ENCODE peak calls at places on chromosomes 1 and 21, in seven cellular contexts. P is activated naive CD4-positive, alpha-beta T cell treated with Interleukin-2 at 50 U/mL for 16 hours; Q is astrocyte of the spinal cord; K is heart right ventricle; S is HCT116; C is stimulated activated CD4-positive, alpha-beta T cell treated with anti-CD3 and anti-CD28 coated beads, Interleukin-2, amount 100 ng/mL, for 24 hours; A is brain microvascular endothelial cell. V is an unnamed sample.

GRCh38 chr1:226884116-226884515 is 13.7 kb downstream of the PSEN2 start:
- DNase-seq in P (no peak), Q (no peak), K (no peak), S (no peak), C (no peak), A (no peak), V (no peak)

GRCh38 chr21:28916150-28916893 is 76.4 kb downstream of the LTN1 start:
- DNase-seq in P (no peak), Q (no peak), K (no peak), S (no peak), C (no peak), A (no peak), V (no peak)

GRCh38 chr1:153680120-153680403 is 1.6 kb downstream of the NPR1 start:
- DNase-seq in P (no peak), Q (no peak), K (no peak), S (no peak), C (no peak), A (no peak), V (no peak)

GRCh38 chr1:94025383-94026340 is 95.3 kb downstream of the ABCA4 start:
- DNase-seq in P (no peak), Q (peak), K (peak), S (peak), C (no peak), A (peak), V (no peak)

GRCh38 chr1:42085596-42085995 is 67.6 kb upstream of the GUCA2B start:
- DNase-seq in P (no peak), Q (no peak), K (no peak), S (no peak), C (no peak), A (no peak), V (no peak)

GRCh38 chr1:58803858-58804257 is 20.0 kb upstream of the JUN start:
- DNase-seq in P (no peak), Q (no peak), K (no peak), S (no peak), C (no peak), A (no peak), V (no peak)

GRCh38 chr1:39205102-39205780 is 746 bp downstream of the MACF1 start:
- DNase-seq in P (peak), Q (peak), K (peak), S (no peak), C (peak), A (peak), V (no peak)

GRCh38 chr1:42282024-42282579 is 52.9 kb downstream of the FOXJ3 start:
- DNase-seq in P (no peak), Q (peak), K (no peak), S (no peak), C (no peak), A (peak), V (no peak)

GRCh38 chr1:169949139-169949538 is 55.4 kb upstream of the SCYL3 start:
- DNase-seq in P (no peak), Q (peak), K (no peak), S (no peak), C (no peak), A (peak), V (no peak)

GRCh38 chr1:151058682-151059341 is 610 bp downstream of the CDC42SE1 start:
- DNase-seq in P (no peak), Q (no peak), K (peak), S (no peak), C (peak), A (no peak), V (no peak)

GRCh38 chr1:18886003-18886335 is 16.4 kb downstream of the ALDH4A1 start:
- DNase-seq in P (no peak), Q (peak), K (no peak), S (no peak), C (no peak), A (no peak), V (no peak)

GRCh38 chr1:248393050-248393449 is 9.8 kb upstream of the OR2T1 start:
- DNase-seq in P (no peak), Q (no peak), K (no peak), S (no peak), C (no peak), A (no peak), V (no peak)

GRCh38 chr1:228964178-228964819 is 229.0 kb downstream of the RHOU start:
- DNase-seq in P (no peak), Q (peak), K (peak), S (no peak), C (no peak), A (peak), V (no peak)

GRCh38 chr1:212699839-212700596 is at the start of gene BATF3:
- DNase-seq in P (peak), Q (no peak), K (peak), S (no peak), C (peak), A (no peak), V (no peak)

GRCh38 chr1:209155556-209155955 is 428.0 kb upstream of the CAMK1G start:
- DNase-seq in P (no peak), Q (no peak), K (no peak), S (no peak), C (no peak), A (no peak), V (no peak)

GRCh38 chr1:201361652-201362504 is 15.6 kb downstream of the TNNT2 start:
- DNase-seq in P (no peak), Q (peak), K (no peak), S (peak), C (peak), A (no peak), V (peak)

GRCh38 chr21:42022906-42023305 is 12.7 kb upstream of the ZBTB21 start:
- DNase-seq in P (no peak), Q (no peak), K (no peak), S (no peak), C (no peak), A (no peak), V (no peak)

GRCh38 chr1:235297579-235297978 is 30.4 kb downstream of the ARID4B start:
- DNase-seq in P (no peak), Q (peak), K (no peak), S (no peak), C (no peak), A (no peak), V (no peak)

GRCh38 chr1:92755541-92756351 is 29.2 kb downstream of the EVI5 start:
- DNase-seq in P (no peak), Q (no peak), K (peak), S (no peak), C (no peak), A (no peak), V (no peak)

GRCh38 chr1:225772323-225772768 is 5.3 kb upstream of the SRP9 start:
- DNase-seq in P (no peak), Q (peak), K (peak), S (peak), C (peak), A (peak), V (peak)

GRCh38 chr1:114737314-114737713 is 20.5 kb downstream of the CSDE1 start:
- DNase-seq in P (no peak), Q (no peak), K (no peak), S (no peak), C (no peak), A (no peak), V (no peak)

GRCh38 chr1:50023292-50024159 is at the start of gene AGBL4:
- DNase-seq in P (no peak), Q (peak), K (peak), S (no peak), C (peak), A (no peak), V (no peak)

V was measured in glomerular endothelial cell.